ENCODE peak calls at places on chromosomes 7 and 10, in four cellular contexts. G is transverse colon, Q is upper lobe of right lung, U is GM23248. D is an unnamed sample.
A peak's percentile ranks its signal among the peaks of the same experiment; 100 is the strongest.

GRCh38 chr7:137592232-137592896 is 248.8 kb upstream of the PTN start:
- DNase-seq in U (peak; percentile 83), Q (no peak), G (peak; percentile 59), D (peak; percentile 81)

GRCh38 chr7:132455306-132455705 is 121.0 kb downstream of the PLXNA4 start:
- DNase-seq in G (no peak), Q (no peak), U (no peak), D (no peak)

GRCh38 chr7:116560021-116560970 is 35.5 kb downstream of the CAV1 start:
- DNase-seq in Q (no peak), G (no peak), U (no peak), D (no peak)

GRCh38 chr10:104580321-104580720 is 60.8 kb upstream of the SORCS3 start:
- DNase-seq in G (no peak), Q (no peak), U (peak; percentile 83), D (peak; percentile 74)

GRCh38 chr7:97272237-97272975 is 154.9 kb downstream of the SDHAF3 start:
- DNase-seq in Q (no peak), U (no peak), G (peak; percentile 50), D (no peak)

GRCh38 chr7:36563706-36564325 is 160.5 kb downstream of the AOAH start:
- DNase-seq in U (peak; percentile 23), G (no peak), Q (no peak), D (peak; percentile 24)

GRCh38 chr7:50828801-50829200 is 46.1 kb upstream of the GRB10 start:
- DNase-seq in U (no peak), Q (no peak), G (no peak), D (no peak)

GRCh38 chr10:117074621-117075020 is 63.4 kb downstream of the VAX1 start:
- DNase-seq in U (no peak), Q (no peak), G (peak; percentile 31), D (peak; percentile 35)

GRCh38 chr7:121398246-121398645 is 2.1 kb upstream of the FAM3C start:
- DNase-seq in U (no peak), G (no peak), Q (no peak), D (no peak)

GRCh38 chr7:111486472-111487142 is 75.7 kb downstream of the IMMP2L start:
- DNase-seq in G (no peak), U (peak; percentile 76), Q (no peak), D (peak; percentile 61)

GRCh38 chr10:70914316-70914864 is 26.0 kb upstream of the PCBD1 start:
- DNase-seq in G (no peak), U (no peak), Q (no peak), D (no peak)

GRCh38 chr7:150323682-150324365 is 479 bp upstream of the ACTR3C start:
- DNase-seq in U (no peak), G (no peak), Q (no peak), D (peak; percentile 43)
- H3K4me3 ChIP-seq in U (no peak overlapping the region), G (peak overlapping the region; percentile 71), Q (peak overlapping the region; percentile 64), D (peak overlapping the region; percentile 72)

GRCh38 chr7:93115796-93116195 is 2.0 kb downstream of the SAMD9 start:
- DNase-seq in U (peak; percentile 93), Q (no peak), G (no peak), D (peak; percentile 86)
- H3K4me3 ChIP-seq in U (peak overlapping the region; percentile 78), Q (no peak overlapping the region), G (no peak overlapping the region), D (no peak overlapping the region)

DNA sequence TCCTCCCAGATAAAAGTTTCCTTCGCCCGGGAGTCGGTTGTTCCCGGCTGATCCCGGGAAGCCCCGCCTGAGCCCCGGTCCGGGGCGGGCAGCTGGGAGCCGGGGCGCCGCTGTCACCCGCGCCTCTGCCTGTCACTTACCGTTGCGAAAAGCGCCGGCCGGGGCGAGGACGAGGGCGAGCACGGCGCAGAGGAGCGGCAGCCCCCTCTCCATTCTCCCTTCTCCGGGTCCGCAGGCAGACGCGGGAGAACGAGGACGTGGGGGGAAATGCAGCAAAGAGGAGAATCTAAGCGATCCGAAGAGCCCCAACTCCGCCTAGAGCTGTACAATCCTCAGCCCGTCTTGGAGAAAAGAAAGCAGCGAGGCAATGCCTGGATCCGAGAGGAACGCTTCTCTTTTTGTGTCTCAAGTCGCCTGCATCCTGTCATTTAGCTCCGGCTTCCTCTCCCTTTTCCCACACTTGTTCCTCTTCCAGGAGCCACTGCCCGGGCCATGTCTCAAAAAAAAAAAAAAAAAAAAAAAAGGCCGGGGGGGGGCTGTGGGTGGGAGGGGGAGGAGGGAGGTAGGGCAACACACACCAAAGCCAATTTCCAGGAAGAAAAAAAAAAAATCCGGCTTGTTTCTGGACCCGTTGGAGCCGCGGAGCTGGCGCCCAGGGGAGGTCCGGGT is at the start of gene NRP1:
- DNase-seq in Q (peak; percentile 73), G (peak; percentile 32), U (peak; percentile 59), D (peak; percentile 54)
- H3K4me3 ChIP-seq in Q (peak within 1 kb of the TSS; percentile 85), G (peak within 1 kb of the TSS; percentile 51), U (peak within 1 kb of the TSS; percentile 94), D (peak within 1 kb of the TSS; percentile 59)

GRCh38 chr7:1555813-1556540 is at the start of gene TMEM184A:
- DNase-seq in G (peak; percentile 93), U (no peak), Q (peak; percentile 90), D (peak; percentile 77)
- H3K4me3 ChIP-seq in G (peak within 1 kb of the TSS; percentile 30), U (no peak within 1 kb of the TSS), Q (peak within 1 kb of the TSS; percentile 10), D (peak within 1 kb of the TSS; percentile 1)

GRCh38 chr10:95792874-95793285 is 36.9 kb downstream of the ENTPD1 start:
- DNase-seq in U (peak; percentile 53), G (no peak), Q (no peak), D (no peak)
- H3K4me3 ChIP-seq in U (no peak overlapping the region), G (no peak overlapping the region), Q (no peak overlapping the region), D (no peak overlapping the region)

DNA sequence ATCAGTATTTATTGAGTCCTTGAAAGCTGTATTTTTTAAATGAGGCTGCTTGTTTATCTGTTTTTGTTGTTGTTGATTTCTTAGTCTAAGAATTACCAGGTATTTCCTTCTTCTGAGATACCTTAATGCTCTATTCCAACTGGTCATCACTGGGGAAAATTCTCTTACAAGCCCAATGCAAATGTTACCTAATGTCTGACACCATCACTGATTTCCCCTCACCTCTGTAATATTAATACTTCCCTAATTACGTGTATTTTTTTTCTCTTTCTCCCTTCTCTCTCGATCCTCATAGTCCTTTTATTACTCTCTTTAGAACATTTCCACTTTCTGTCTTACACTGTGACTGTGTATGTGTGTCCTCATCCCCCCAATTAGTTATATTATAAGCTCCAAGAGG is 13.9 kb downstream of the HDAC9 start:
- DNase-seq in U (no peak), G (no peak), Q (no peak), D (peak; percentile 78)
- H3K4me3 ChIP-seq in U (peak overlapping the region; percentile 65), G (no peak overlapping the region), Q (no peak overlapping the region), D (peak overlapping the region; percentile 23)

DNA sequence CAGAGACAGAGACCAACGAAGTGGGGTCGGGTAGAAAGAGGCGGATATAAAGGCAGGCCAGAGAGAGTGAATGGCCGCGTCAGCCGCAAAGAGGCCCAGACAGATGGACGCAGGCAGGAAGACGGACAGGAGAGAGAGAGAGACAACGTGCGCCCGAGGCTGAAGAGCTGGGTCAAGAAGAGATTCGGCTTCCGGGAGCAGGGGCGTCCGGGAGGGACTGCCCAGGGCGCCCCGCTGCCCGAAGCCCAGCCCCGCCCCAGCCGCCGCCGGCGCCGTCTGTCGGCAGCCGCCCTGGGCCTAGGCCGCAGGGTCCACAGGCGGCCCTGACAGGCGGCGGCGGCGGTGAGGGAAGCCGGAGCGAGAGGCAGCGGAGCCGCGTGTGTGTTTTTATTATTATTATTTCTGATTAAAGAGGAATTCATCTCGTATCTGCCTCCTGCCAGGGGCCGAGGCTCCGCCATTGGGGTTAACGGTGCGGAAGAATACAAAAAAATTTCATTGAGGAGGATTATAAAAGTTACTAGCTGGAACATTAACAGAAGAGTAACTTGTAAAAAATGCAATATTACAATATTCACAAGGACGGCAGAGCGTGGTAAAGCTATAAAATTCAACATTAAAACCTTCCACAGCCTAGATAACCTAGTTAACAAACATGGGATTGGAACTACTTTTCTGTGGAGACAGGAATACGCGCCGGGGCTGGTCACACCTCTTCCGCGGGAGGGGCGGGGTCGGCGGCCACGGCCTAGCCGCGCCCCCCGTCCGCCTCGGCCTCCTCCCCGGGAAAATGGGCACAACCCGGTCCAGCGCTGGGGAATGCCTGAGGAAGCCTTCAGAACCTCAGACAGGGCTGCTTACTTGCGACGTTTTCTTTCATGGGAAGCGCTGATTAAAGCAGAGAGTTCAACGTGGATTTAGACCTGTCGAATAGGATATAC is 29.7 kb upstream of the PAX2 start:
- DNase-seq in Q (no peak), U (no peak), G (no peak), D (no peak)
- H3K4me3 ChIP-seq in Q (peak overlapping the region; percentile 5), U (no peak overlapping the region), G (peak overlapping the region; percentile 10), D (no peak overlapping the region)

DNA sequence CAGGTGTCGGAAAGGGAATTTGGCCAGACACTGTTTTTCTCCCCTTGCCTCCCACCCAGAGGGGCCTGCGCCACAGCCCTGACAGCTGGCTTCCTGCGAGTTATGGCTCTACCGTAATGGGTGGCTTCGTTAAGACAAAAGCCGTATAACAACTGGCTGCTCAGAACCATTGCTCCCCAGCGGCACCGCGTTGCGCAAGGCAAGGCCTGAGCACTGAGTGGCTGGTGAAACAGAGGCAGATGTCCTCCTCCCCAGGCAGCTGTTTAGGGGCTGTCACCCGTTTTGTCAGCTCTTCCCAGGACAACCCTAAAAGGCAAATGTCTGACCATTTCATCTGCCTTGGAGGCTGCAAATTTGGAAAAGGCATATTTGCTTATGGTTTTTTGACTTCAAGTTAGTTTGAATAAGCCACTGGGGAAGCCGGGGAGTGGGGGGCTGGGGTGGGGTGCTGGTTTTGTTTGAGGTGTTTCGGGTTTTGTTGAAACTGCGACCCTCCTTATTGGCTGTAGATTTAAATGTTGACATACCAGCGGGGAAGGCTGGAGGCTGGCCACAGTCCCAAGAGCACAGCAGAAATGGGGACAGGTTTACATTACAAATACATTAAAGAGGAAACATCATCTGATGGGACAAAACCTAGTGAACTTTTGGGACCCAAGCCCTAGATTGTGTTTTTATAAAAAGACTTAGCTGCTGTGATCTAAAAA is 681 bp upstream of the SPOCK2 start:
- DNase-seq in Q (no peak), G (no peak), U (peak; percentile 30), D (peak; percentile 39)
- H3K4me3 ChIP-seq in Q (peak overlapping the region; percentile 60), G (no peak overlapping the region), U (no peak overlapping the region), D (no peak overlapping the region)

D was measured in epithelial cell of esophagus.